ENCODE peak calls at places on chromosomes 2 and 18, in six cellular contexts. Z, N, Y, R, F and U are unnamed samples.

GRCh38 chr2:226760412-226761194 is 39.0 kb downstream of the IRS1 start:
- DNase-seq in Y (no peak), F (no peak), R (peak), Z (no peak), N (no peak), U (no peak)

GRCh38 chr2:74507926-74508520 is 528 bp upstream of the PCGF1 start:
- DNase-seq in Y (no peak), Z (no peak), F (peak), N (no peak), R (no peak), U (no peak)

GRCh38 chr2:215361211-215361875 is 49.5 kb downstream of the ATIC start:
- DNase-seq in Z (no peak), R (no peak), N (no peak), F (no peak), Y (no peak), U (no peak)

GRCh38 chr2:74181739-74182138 is 3.1 kb upstream of the MOB1A start:
- DNase-seq in F (peak), Y (no peak), N (no peak), Z (peak), R (no peak), U (peak)

GRCh38 chr18:10057808-10058791 is 144.3 kb downstream of the VAPA start:
- DNase-seq in R (no peak), N (no peak), F (no peak), Z (no peak), Y (no peak), U (no peak)

GRCh38 chr2:147173186-147173575 is 671.6 kb upstream of the ACVR2A start:
- DNase-seq in N (no peak), Y (no peak), R (peak), F (no peak), Z (no peak), U (no peak)

GRCh38 chr18:9068346-9068745 is 34.2 kb upstream of the NDUFV2 start:
- DNase-seq in F (peak), Y (no peak), Z (no peak), N (no peak), R (no peak), U (no peak)

GRCh38 chr2:72081450-72081849 is 66.2 kb downstream of the CYP26B1 start:
- DNase-seq in Z (no peak), Y (no peak), R (no peak), F (no peak), N (no peak), U (no peak)

GRCh38 chr2:130790808-130791616 is 35.7 kb downstream of the AMER3 start:
- DNase-seq in R (no peak), Y (no peak), F (no peak), Z (no peak), N (no peak), U (no peak)

GRCh38 chr2:233075966-233076339 is 15.8 kb downstream of the INPP5D start:
- DNase-seq in N (no peak), R (no peak), F (no peak), Z (peak), Y (no peak), U (no peak)

GRCh38 chr2:164725542-164725941 is 104.3 kb upstream of the GRB14 start:
- DNase-seq in Y (no peak), Z (no peak), F (no peak), N (no peak), R (no peak), U (no peak)

GRCh38 chr2:27738349-27739057 is 33.0 kb upstream of the MRPL33 start:
- DNase-seq in Z (no peak), F (no peak), R (peak), N (no peak), Y (no peak), U (no peak)

GRCh38 chr18:48767090-48767670 is 183.6 kb downstream of the SMAD7 start:
- DNase-seq in R (no peak), N (no peak), F (no peak), Y (no peak), Z (no peak), U (no peak)

GRCh38 chr2:1136071-1136470 is 185.4 kb downstream of the SNTG2 start:
- DNase-seq in Y (no peak), Z (no peak), N (no peak), R (no peak), F (no peak), U (no peak)

GRCh38 chr2:135311268-135311667 is 219.8 kb downstream of the ZRANB3 start:
- DNase-seq in Z (no peak), F (peak), Y (no peak), N (no peak), R (no peak), U (no peak)

GRCh38 chr2:43155842-43156511 is 70.4 kb downstream of the ZFP36L2 start:
- DNase-seq in F (no peak), Y (no peak), R (no peak), Z (no peak), N (no peak), U (no peak)

GRCh38 chr2:189799030-189799331 is 14.7 kb downstream of the PMS1 start:
- DNase-seq in Y (no peak), F (no peak), Z (no peak), R (no peak), N (no peak), U (no peak)

GRCh38 chr2:15993666-15994065 is 53.3 kb downstream of the MYCN start:
- DNase-seq in R (no peak), Z (no peak), F (no peak), Y (no peak), N (no peak), U (no peak)

GRCh38 chr2:6410265-6410664 is 455.4 kb downstream of the CMPK2 start:
- DNase-seq in Y (no peak), F (no peak), N (no peak), R (no peak), Z (no peak), U (no peak)

GRCh38 chr18:63316612-63317555 is 2.7 kb downstream of the BCL2 start:
- DNase-seq in R (no peak), N (no peak), Y (no peak), Z (no peak), F (no peak), U (no peak)

GRCh38 chr2:72824224-72824842 is 1.5 kb downstream of the EXOC6B start:
- DNase-seq in F (peak), N (no peak), Z (no peak), Y (no peak), R (no peak), U (no peak)

GRCh38 chr2:38068228-38068627 is 7.7 kb downstream of the CYP1B1 start:
- DNase-seq in Y (no peak), R (no peak), F (no peak), N (no peak), Z (no peak), U (no peak)

GRCh38 chr2:100126172-100126571 is 16.2 kb downstream of the AFF3 start:
- DNase-seq in N (no peak), Z (no peak), Y (no peak), F (no peak), R (no peak), U (no peak)

GRCh38 chr18:57052759-57053158 is 94.1 kb upstream of the BOD1L2 start:
- DNase-seq in N (no peak), R (no peak), Y (no peak), Z (no peak), F (no peak), U (no peak)
- TF ChIP-seq TAF1 in N (no peak), R (no peak), Y (no peak), Z (no peak), F (no peak), U (no peak)

DNA sequence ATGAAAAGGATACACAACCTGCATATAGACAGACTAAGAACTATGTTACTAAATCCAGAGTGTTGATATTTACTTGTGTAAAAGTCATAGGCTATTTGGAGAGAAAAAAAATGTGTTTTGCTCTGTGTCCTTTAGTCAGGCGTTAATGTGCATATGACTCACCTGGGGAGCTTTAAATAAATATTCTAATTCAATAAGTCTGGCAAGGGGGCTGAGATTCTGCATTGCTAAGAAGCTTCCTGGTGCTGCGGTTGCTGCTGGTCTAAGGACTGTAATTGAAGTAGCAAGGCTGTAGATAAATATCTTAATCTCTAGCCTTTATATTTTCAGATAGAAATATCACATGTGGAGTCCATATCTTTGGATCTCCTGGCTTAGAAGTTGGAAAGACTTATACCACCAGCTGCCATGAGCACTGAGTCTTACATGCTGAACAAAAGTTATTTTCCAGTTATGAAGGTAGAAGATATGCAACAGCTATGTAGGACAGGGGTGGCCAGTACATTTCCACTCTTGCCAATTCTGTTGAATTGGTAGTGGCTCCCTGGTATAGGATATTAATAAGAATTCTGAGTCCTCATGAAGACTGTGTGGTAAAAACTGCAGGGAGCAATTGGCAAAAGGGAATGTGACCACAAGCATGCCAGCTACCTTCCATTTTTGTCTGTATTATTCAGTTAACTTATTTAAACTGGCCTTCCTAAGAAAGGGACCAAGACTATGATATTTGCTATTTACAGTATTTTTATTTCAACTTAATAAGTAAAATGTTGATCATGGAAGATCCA is 4.8 kb downstream of the SPAG16 start:
- DNase-seq in Z (no peak), N (no peak), F (no peak), R (no peak), Y (no peak), U (no peak)
- TF ChIP-seq POLR2AphosphoS5 in Z (no peak), N (no peak), F (no peak), R (no peak), Y (no peak), U (no peak)

DNA sequence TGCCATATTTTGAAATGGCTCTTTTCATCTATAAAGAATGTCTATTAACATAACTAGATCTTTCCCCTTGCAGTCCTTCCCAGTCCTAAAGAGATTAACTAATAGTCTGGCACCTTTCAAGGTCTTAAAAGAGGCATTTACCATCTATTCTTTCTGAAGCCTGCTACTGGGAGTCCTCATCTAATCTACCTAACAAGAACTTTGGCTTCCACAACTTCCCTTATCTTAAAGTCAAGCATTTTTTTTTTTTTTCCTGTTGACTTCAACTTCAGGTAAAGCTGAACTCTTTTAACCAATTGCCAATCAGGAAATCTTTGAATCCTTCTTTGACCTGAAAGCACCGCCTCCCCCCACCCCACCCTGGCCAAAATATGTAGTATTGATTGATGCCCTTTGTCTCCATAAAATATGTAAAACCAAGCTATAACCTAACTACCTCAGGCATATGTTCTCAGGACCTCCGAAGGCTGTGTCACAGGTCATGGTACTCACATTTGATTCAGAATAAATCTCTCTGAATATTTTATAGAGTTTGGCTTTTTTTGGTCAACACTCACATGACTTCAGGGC is 168.6 kb downstream of the PTPRM start:
- DNase-seq in Z (no peak), R (no peak), F (no peak), Y (no peak), N (no peak), U (no peak)
- TF ChIP-seq POLR2A in Z (no peak), R (no peak), F (no peak), Y (no peak), N (no peak), U (no peak)

DNA sequence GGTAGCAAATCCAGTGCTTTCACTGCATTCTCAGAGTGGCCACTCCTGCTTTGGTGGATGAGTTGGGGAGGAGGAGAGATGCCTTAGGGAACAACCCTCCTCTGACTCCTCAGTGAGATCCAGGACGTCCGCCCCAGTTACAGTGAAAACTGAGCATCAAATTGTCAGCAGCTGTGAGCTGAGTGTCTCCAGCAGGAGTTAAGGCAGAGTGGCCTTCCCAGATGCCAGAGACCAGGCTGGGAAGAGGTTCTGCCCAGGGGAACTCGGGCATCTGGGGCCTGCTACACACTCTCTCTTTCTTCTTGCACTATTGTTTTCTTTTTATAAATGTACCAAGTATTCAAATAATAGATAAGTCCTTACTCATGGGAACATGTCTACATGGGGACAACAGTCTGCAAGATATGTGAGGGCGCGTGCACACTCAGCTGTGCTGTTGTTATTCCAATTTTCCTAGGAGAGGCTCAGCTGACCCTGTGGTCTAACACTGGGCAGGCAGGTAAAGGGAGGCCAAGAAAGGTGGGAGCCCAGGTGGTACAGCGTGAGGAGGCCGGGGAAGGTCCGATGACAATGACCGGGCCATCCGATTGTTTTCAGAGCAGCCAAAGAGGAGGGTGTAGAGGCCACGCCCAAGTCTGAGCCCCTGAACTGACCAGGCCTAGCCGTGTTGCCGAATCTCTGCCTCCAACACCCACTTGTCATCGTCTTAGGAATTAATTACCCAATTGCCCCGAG is 166.9 kb downstream of the ANAPC1 start:
- DNase-seq in F (no peak), N (no peak), Z (no peak), R (peak), Y (no peak), U (no peak)
- TF ChIP-seq TAF1 in F (no peak), N (no peak), Z (no peak), R (no peak), Y (no peak), U (no peak)

GRCh38 chr18:2924920-2925319 is 78.1 kb downstream of the EMILIN2 start:
- DNase-seq in Y (no peak), N (no peak), F (no peak), R (no peak), Z (no peak), U (no peak)

GRCh38 chr18:2926528-2926927 is 79.7 kb downstream of the EMILIN2 start:
- DNase-seq in F (no peak), R (no peak), Y (no peak), Z (no peak), N (no peak), U (no peak)

GRCh38 chr18:2921778-2922177 is 75.0 kb downstream of the EMILIN2 start:
- DNase-seq in N (no peak), F (no peak), R (no peak), Z (no peak), Y (no peak), U (no peak)

GRCh38 chr18:2920546-2921343 is 73.9 kb downstream of the EMILIN2 start:
- DNase-seq in N (no peak), Z (no peak), R (no peak), Y (no peak), F (no peak), U (no peak)

DNA sequence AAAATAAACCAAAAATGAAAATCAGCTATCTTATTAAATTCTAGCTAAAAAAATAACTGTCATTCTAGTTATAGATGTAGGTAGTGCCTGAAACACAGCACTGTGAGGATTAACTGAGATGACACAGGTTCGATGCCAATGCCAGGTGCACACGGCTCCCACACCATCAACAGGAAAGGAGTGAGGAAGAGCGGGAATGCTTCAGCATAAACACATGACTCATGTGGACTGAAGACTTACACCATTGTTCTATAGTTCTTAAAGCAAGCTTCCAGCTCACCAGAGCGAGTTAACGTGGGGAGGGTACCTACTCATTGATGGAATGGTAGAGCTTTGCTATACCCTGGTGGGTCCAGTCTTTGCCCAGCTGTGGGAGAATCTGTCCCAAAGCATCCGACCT is 76.7 kb downstream of the EMILIN2 start:
- DNase-seq in N (no peak), R (no peak), Z (no peak), Y (no peak), F (no peak), U (no peak)
- TF ChIP-seq POLR2AphosphoS5 in N (no peak), R (no peak), Z (no peak), Y (no peak), F (no peak), U (no peak)

GRCh38 chr2:64839844-64840243 is 149.4 kb upstream of the SLC1A4 start:
- DNase-seq in N (no peak), R (no peak), Z (no peak), F (no peak), Y (peak), U (peak)
- TF ChIP-seq POLR2A in N (no peak), R (no peak), Z (peak), F (no peak), Y (peak), U (peak)